ENCODE peak calls at places on chromosomes 16 and 17, in four cellular contexts. N, J, G and A are unnamed samples.

GRCh38 chr16:2086136-2086742 is 38.5 kb downstream of the TSC2 start:
- DNase-seq in N (no peak), J (no peak), G (peak), A (no peak)

GRCh38 chr16:11094838-11095565 is 150.6 kb downstream of the CLEC16A start:
- DNase-seq in N (no peak), J (no peak), G (no peak), A (peak)

GRCh38 chr17:8476741-8477140 is 41.1 kb downstream of the NDEL1 start:
- DNase-seq in N (no peak), J (no peak), G (no peak), A (no peak)

GRCh38 chr17:1511756-1512321 is 4.6 kb downstream of the INPP5K start:
- DNase-seq in N (no peak), J (no peak), G (peak), A (no peak)

GRCh38 chr16:76461836-76462235 is 184.6 kb downstream of the CNTNAP4 start:
- DNase-seq in N (no peak), J (no peak), G (no peak), A (no peak)

GRCh38 chr17:6496636-6497441 is 52.6 kb downstream of the PIMREG start:
- DNase-seq in N (peak), J (no peak), G (no peak), A (no peak)

GRCh38 chr16:82344157-82344556 is 174.1 kb upstream of the MPHOSPH6 start:
- DNase-seq in N (no peak), J (no peak), G (no peak), A (no peak)

GRCh38 chr17:69050999-69051775 is 9.5 kb downstream of the ABCA9 start:
- DNase-seq in N (no peak), J (no peak), G (no peak), A (no peak)

GRCh38 chr17:5500247-5500803 is 14.0 kb downstream of the MIS12 start:
- DNase-seq in N (no peak), J (no peak), G (no peak), A (no peak)

GRCh38 chr17:75020331-75021110 is 8.1 kb downstream of the MRPL58 start:
- DNase-seq in N (no peak), J (no peak), G (no peak), A (no peak)

GRCh38 chr16:89720859-89721643 is at the start of the genes VPS9D1 and ZNF276:
- DNase-seq in N (peak), J (peak), G (peak), A (peak)

GRCh38 chr16:47143329-47143676 is 442 bp downstream of the NETO2 start:
- DNase-seq in N (peak), J (peak), G (peak), A (peak)

GRCh38 chr17:82092094-82092586 is 5.9 kb downstream of the FASN start:
- DNase-seq in N (peak), J (no peak), G (no peak), A (no peak)

GRCh38 chr17:50952889-50953288 is 86.7 kb upstream of the TOB1 start:
- DNase-seq in N (no peak), J (no peak), G (no peak), A (peak)

GRCh38 chr17:15289285-15290185 is 24.4 kb upstream of the PMP22 start:
- DNase-seq in N (no peak), J (no peak), G (no peak), A (no peak)

GRCh38 chr17:41178341-41178740 is 320 bp upstream of the KRTAP4-2 start:
- DNase-seq in N (no peak), J (no peak), G (no peak), A (no peak)

GRCh38 chr17:2151634-2152033 is 96.7 kb downstream of the HIC1 start:
- DNase-seq in N (no peak), J (no peak), G (no peak), A (no peak)

GRCh38 chr17:7857724-7858486 is at the start of gene CYB5D1:
- DNase-seq in N (peak), J (peak), G (peak), A (peak)

GRCh38 chr17:64269687-64270649 is 6.9 kb upstream of the TEX2 start:
- DNase-seq in N (no peak), J (no peak), G (no peak), A (no peak)

GRCh38 chr16:57409870-57410585 is 5.5 kb downstream of the CCL17 start:
- DNase-seq in N (no peak), J (no peak), G (no peak), A (no peak)

GRCh38 chr17:73068322-73069153 is 23.9 kb downstream of the SLC39A11 start:
- DNase-seq in N (no peak), J (no peak), G (peak), A (no peak)

GRCh38 chr17:74334393-74335039 is 8.5 kb downstream of the KIF19 start:
- DNase-seq in N (no peak), J (no peak), G (no peak), A (no peak)

GRCh38 chr16:77788196-77789084 is at the start of gene VAT1L:
- DNase-seq in N (no peak), J (no peak), G (no peak), A (no peak)

GRCh38 chr17:17493249-17493985 is 2.8 kb downstream of the RASD1 start:
- DNase-seq in N (peak), J (no peak), G (no peak), A (no peak)

GRCh38 chr17:50785942-50786570 is 18.7 kb upstream of the ANKRD40CL start:
- DNase-seq in N (no peak), J (peak), G (peak), A (no peak)

GRCh38 chr16:3017806-3018506 is at the start of gene CLDN6:
- DNase-seq in N (no peak), J (no peak), G (no peak), A (no peak)

GRCh38 chr17:67707442-67707841 is 10.3 kb upstream of the NOL11 start:
- DNase-seq in N (no peak), J (no peak), G (no peak), A (no peak)

GRCh38 chr16:53991181-53992056 is 287.5 kb downstream of the FTO start:
- DNase-seq in N (no peak), J (no peak), G (no peak), A (peak)

GRCh38 chr17:3712811-3713463 is 10.8 kb upstream of the HASPIN start:
- DNase-seq in N (no peak), J (no peak), G (no peak), A (no peak)

GRCh38 chr16:80948886-80949502 is 57.7 kb downstream of the CMC2 start:
- DNase-seq in N (peak), J (no peak), G (no peak), A (peak)

GRCh38 chr16:31132979-31133599 is 2.4 kb downstream of the PRSS8 start:
- DNase-seq in N (no peak), J (no peak), G (no peak), A (no peak)

GRCh38 chr16:31136287-31136662 is 748 bp upstream of the PRSS8 start:
- DNase-seq in N (no peak), J (no peak), G (no peak), A (no peak)

GRCh38 chr16:31134091-31134571 is 1.4 kb downstream of the PRSS8 start:
- DNase-seq in N (no peak), J (no peak), G (no peak), A (no peak)

GRCh38 chr16:31134625-31135534 is 647 bp downstream of the PRSS8 start:
- DNase-seq in N (no peak), J (no peak), G (peak), A (peak)

DNA sequence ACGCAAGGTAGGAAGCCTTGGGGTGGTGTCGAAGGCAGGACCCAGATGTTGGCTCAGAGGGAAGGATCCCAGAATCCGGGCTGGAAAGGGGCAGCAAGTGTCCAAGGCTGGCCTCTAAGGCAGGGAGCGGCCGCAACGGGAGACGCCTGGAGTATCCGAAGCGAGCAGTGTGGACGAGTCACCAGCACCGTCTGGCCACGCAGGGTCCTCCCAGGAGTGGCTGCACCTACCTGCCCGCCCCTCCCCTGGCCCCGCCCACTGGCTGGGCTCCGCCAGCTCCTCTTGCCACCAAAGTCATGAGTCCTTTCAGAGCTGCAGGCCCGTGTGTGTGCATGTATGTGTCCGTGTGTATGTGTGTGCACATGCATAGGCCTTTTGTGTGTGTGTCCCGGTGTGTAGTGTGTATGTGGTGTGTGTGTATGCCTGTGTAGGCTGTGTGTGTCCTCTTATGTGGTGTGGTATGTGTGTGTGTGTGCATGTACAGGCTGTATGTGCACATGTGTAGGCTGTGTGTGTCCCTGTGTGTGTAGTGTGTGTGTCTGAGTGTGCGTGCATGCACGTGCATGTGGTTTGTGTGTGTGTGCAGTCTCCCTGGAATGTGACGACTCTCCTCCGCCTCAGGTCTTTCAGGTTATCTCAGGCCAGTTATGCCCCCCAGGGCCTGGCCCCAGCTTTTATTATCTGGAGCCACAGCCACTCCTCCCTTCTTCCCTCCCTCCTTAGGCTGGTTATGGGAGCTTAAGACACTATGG is at the start of gene PRSS8:
- DNase-seq in N (no peak), J (no peak), G (peak), A (peak)
- TF ChIP-seq POLR2A in N (no peak), J (no peak), G (peak), A (peak)

GRCh38 chr16:58652741-58653140 is 23.1 kb upstream of the CNOT1 start:
- DNase-seq in N (no peak), J (no peak), G (no peak), A (no peak)
- TF ChIP-seq CTCF in N (no peak), J (no peak), G (no peak), A (no peak)

DNA sequence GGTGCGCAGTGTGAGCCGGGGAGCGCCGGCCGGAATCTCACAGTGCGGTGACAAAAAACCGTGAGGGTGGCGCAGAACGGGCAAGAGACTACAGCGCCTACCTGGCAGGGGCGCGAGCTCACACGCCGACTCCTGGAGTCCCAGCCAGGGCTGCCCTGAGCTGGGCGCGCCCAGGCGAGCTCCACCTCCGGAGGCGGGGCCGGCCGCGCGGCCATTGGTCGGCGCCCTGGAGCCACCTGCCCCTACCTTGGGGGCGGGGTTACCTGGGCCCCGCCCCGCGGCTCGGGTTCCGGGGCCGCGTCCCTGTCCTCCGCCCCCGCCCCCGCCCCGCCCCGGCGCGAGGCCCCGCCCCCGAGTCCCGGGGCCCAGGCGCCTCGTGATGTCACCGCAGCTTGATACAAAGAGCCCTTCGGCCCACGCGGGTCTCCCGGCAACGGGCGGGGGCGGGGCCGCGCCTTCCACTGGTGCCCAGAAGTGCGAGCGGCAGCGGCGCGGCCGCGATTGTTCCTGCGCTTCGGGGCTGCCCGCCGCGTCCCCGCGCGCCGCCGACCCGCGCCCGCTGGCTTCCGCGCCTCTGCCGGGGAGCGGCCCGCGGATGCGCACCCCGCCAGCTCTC is 96.3 kb downstream of the RAB11FIP4 start:
- DNase-seq in N (peak), J (peak), G (peak), A (peak)
- TF ChIP-seq POLR2A in N (no peak), J (peak), G (peak), A (peak)

GRCh38 chr17:80861892-80862291 is 129.7 kb upstream of the CHMP6 start:
- DNase-seq in N (peak), J (no peak), G (no peak), A (no peak)
- TF ChIP-seq CTCF in N (peak), J (no peak), G (peak), A (no peak)

DNA sequence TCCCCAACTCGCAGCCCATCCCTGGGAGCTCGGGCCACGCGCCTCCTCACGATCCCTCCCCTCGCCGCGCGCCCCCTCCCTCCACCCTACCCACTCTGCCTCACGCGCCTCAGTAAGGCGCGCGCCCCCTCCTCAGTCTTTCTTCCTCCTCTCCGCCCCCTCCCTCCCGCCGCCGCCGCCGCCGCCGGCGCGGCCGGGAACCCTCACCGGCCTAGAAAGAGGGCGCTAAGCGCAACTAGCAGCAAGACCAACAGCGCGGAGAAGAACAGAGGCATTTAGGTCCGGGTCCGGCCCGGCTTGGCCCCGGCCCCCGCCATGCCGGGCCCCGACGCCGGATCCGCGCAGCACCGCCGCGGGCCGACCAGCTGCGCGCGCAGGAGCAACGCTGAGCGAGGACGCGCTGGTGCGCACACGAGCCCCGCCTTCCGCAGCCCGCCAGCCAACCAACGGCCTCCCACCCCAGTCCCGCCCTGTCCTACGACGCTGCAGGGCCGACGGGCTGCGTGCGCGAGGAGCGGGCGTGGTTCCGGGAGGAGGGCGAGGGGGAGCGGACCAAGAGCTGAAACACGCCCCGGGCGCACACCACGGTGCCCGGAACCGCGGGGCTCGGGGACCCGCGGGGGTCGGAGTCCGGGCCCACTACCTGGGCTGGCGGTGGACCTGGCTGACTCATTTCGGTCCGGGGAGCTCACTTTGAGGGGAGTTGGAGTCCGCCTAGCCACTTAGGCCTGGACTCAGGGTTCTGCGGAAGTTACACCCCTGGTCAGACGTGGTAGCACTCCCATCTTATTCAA is at the start of gene BLTP2:
- DNase-seq in N (peak), J (peak), G (peak), A (peak)
- TF ChIP-seq POLR2A in N (peak), J (peak), G (peak), A (peak)